ENCODE peak calls at places on chromosome 18, in five cellular contexts. R, W, U, J and S are unnamed samples.

GRCh38 chr18:24436939-24437338 is 10.5 kb downstream of the IMPACT start:
- DNase-seq in R (no peak), W (no peak), U (no peak), J (no peak), S (no peak)

GRCh38 chr18:10878703-10879102 is 270.7 kb downstream of the PIEZO2 start:
- DNase-seq in R (no peak), W (no peak), U (no peak), J (no peak), S (no peak)

GRCh38 chr18:49460958-49461601 is 635 bp upstream of the DYM start:
- DNase-seq in R (no peak), W (no peak), U (no peak), J (no peak), S (no peak)

GRCh38 chr18:659597-659996 is 2.1 kb downstream of the TYMS start:
- DNase-seq in R (no peak), W (no peak), U (no peak), J (no peak), S (no peak)

GRCh38 chr18:21865043-21865442 is 124.5 kb downstream of the MIB1 start:
- DNase-seq in R (peak), W (no peak), U (no peak), J (no peak), S (no peak)

GRCh38 chr18:34543356-34543755 is 166.7 kb upstream of the DTNA start:
- DNase-seq in R (peak), W (no peak), U (no peak), J (no peak), S (no peak)

GRCh38 chr18:64645753-64646152 is 496.9 kb upstream of the LINC00305 start:
- DNase-seq in R (no peak), W (no peak), U (no peak), J (no peak), S (no peak)

GRCh38 chr18:21163647-21164625 is 52.3 kb upstream of the ROCK1 start:
- DNase-seq in R (no peak), W (no peak), U (no peak), J (no peak), S (no peak)

DNA sequence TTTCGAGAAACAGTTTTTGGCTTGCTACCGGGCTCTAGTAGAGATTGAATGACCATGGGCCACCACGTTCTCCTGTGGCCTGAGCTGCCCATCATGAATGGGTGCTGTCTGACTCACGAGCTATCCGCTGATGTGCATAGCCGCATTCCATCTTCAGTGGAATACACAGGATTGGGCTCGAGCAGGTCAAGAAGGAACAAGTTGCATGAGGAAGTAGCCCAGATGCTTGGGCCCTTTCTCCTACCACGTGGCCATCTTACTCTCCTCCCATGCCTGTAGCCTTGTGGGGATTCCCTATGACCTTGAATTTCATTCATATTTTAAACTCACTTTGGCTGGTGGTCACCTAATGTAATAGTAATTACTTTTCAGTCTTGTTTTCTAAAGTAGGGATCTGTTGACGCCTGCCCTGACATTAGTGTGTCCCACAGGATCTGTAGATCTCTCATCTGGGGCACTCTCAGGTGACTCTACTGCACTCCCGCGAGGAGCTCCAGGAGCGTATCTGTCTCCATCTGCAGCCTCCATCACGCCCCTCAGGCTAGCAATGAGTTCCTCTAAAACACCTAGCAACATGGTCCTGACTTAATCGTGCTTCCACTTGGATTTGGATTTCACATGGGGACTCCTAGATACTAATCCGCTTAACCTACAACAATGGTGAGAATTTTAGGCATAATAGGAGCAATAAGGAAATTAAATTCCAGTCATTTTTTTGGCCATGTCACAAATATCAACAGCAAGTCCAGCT is 67.8 kb downstream of the PSMG2 start:
- DNase-seq in R (no peak), W (no peak), U (no peak), J (no peak), S (no peak)
- TF ChIP-seq JUND in R (no peak), W (no peak), U (no peak), J (no peak), S (no peak)

GRCh38 chr18:8948471-8949149 is 153.9 kb upstream of the NDUFV2 start:
- DNase-seq in R (no peak), W (no peak), U (no peak), J (no peak), S (no peak)
- TF ChIP-seq JUND in R (no peak), W (peak), U (no peak), J (peak), S (no peak)

GRCh38 chr18:8186413-8186812 is 422.8 kb upstream of the RAB12 start:
- DNase-seq in R (no peak), W (no peak), U (no peak), J (no peak), S (no peak)

GRCh38 chr18:8190980-8191379 is 418.3 kb upstream of the RAB12 start:
- DNase-seq in R (no peak), W (no peak), U (no peak), J (no peak), S (no peak)

DNA sequence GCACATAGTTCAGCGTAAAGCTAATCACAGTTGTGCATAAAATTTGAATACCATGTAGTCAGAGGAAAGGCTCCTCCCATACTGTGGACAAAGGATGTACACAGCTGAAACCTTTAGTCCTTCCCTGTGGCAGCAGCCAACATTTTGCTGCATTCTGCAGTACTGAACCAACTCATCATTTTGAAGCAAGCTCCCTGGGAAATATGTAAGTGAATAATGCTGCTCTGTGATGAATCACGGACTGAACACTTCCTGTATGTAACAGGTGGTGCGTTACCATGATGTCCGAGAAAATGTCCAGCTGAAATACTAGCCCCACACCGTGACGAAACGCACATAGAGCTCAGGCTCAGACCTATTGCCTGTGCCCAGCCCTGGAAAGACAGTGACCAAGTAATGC is 421.0 kb upstream of the RAB12 start:
- DNase-seq in R (no peak), W (no peak), U (no peak), J (no peak), S (no peak)
- TF ChIP-seq JUND in R (no peak), W (no peak), U (no peak), J (no peak), S (no peak)

DNA sequence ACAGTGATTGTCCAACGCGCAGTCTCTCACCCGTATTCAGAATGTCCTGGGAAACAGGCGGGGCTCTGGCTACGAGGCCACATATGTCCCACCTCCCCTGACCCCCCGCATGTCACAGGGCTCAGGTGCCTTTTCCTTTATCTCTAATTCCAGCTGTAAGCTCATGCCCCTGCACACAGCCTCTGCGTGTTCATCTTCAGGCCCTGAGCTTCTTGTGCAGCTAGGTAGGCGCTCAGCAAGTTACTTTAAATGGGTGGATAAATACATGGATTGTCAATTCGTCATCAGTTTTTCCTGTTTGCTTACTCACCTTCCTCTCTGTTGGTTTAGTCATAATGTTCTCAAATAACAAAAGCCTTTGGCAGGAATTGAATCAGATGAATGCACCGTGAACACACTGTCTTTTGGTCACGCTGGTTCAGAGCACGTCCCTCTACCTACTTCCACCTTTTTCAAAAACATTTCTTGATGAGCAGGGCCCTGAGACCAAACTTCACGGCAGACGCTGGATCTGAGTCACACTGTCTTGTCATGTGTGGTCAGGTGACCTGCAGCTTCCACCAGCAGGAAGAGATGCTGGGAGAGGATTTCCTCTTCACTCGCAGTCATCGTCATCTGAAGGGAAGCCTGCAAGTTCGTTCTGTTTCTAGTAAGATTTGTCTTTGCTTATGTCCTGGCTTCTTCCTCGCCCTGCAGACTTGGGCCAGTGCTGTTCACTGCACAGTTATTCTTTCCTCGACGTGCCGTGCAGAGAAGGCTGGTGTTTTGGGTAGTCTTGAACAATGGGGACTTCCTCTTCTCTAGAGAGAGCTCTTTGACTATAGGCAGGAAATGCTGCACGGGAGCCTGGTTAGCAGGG is 138.1 kb downstream of the PTGR3 start:
- DNase-seq in R (peak), W (no peak), U (no peak), J (no peak), S (peak)
- TF ChIP-seq JUND in R (no peak), W (peak), U (no peak), J (peak), S (no peak)

GRCh38 chr18:51802589-51802988 is 537.4 kb upstream of the DCC start:
- DNase-seq in R (no peak), W (no peak), U (no peak), J (peak), S (no peak)
- TF ChIP-seq JUND in R (no peak), W (no peak), U (no peak), J (no peak), S (no peak)

DNA sequence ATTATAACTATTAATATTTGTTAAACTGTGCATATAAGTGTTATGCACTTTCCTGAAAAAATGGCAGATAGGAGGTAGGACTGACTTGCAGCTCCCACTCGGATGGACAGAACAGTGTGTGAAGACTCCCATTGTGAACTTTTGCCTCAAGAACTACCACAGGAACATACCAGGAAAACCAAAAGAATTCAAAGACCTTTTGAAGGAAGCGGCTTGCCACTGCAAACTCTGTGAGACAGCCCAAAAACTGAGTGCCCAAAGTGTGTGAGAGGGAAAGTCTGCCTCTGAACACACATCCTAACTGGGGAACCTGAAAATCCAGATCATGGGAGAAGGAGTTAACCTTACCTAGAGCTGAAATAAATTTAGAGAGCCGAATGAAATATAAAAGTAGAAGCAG is 171.0 kb downstream of the ZBTB7C start:
- DNase-seq in R (no peak), W (no peak), U (no peak), J (no peak), S (no peak)
- TF ChIP-seq JUND in R (no peak), W (no peak), U (no peak), J (no peak), S (no peak)

DNA sequence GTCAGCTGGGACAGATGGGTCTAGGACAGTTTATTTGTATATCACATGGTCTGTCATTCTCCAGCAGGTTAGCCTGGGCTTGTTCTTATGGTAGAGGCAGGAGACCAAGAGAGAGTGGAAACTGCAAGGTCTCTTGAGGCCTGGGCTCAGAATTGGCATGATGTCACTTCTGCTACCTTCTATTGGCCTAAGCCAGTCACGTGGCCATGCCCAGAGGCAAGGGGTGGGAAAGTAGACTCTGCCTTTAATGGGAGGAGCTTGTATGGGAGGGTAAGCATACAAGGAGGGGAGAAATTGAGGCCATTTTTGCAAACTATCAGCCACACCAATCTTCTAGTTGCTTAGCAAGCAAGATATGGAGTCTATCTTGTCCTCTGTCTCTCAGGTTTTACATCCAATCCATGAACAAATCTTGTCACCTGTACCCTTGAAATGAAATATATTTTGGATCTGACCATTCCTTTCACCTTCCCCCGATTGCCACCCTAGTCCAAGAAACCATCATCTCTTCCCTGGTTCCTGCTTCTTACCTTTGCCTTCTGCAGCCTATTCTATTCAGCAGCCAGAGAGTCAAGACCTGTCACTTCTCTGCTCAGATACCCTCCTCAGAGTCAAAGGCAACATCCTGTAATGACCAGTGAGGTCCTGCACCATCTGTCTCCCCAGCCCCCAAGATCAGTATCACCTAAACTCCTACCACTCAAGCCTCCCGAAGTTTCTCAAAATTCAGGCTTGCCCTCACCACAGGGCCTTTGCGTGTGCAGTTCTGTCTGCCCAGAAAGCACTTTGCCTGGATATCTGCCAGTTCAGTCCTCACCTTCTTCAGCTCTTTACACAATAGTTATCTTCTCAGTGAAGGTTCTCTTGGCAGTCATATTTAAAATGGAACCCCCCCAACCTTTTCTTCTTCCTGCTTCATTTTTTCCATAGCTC is 240.0 kb downstream of the LOXHD1 start:
- DNase-seq in R (no peak), W (peak), U (no peak), J (no peak), S (no peak)
- TF ChIP-seq JUND in R (no peak), W (peak), U (no peak), J (no peak), S (no peak)

GRCh38 chr18:8657050-8657820 is 48.0 kb downstream of the RAB12 start:
- DNase-seq in R (no peak), W (no peak), U (no peak), J (peak), S (no peak)
- TF ChIP-seq JUND in R (no peak), W (no peak), U (no peak), J (no peak), S (no peak)

GRCh38 chr18:69383191-69383590 is 17.5 kb upstream of the DOK6 start:
- DNase-seq in R (no peak), W (no peak), U (no peak), J (no peak), S (no peak)
- TF ChIP-seq JUND in R (no peak), W (no peak), U (no peak), J (no peak), S (no peak)